ENCODE peak calls at places on chromosomes 2 and 18, in nine cellular contexts. Y is GM12891; P is amniotic stem cell; M is tibial nerve; N is central memory CD4-positive, alpha-beta T cell; W is aorta; A is fibroblast of mammary gland; G is EH; U is A549. R is an unnamed sample.

GRCh38 chr18:32156855-32157254 is 33.0 kb upstream of the MEP1B start:
- DNase-seq in Y (no peak), P (no peak), M (no peak), N (no peak), W (no peak), A (no peak), G (no peak), U (no peak), R (no peak)

GRCh38 chr18:21599585-21600525 is 649 bp downstream of the ESCO1 start:
- DNase-seq in Y (peak; percentile 61), P (no peak), M (no peak), N (no peak), W (no peak), A (no peak), G (peak; percentile 15), U (peak; percentile 21), R (peak; percentile 27)

GRCh38 chr2:74255660-74256228 is 57.3 kb downstream of the MTHFD2 start:
- DNase-seq in Y (no peak), P (no peak), M (no peak), N (no peak), W (no peak), A (no peak), G (no peak), U (no peak), R (no peak)

GRCh38 chr2:240619506-240620148 is 5.7 kb upstream of the GPR35 start:
- DNase-seq in Y (no peak), P (no peak), M (no peak), N (no peak), W (no peak), A (no peak), G (no peak), U (no peak), R (no peak)

GRCh38 chr2:163077241-163077640 is 238.7 kb upstream of the KCNH7 start:
- DNase-seq in Y (no peak), P (no peak), M (no peak), N (no peak), W (no peak), A (no peak), G (no peak), U (no peak), R (no peak)

GRCh38 chr2:4219121-4219520 is 515.7 kb downstream of the DCDC2C start:
- DNase-seq in Y (no peak), P (no peak), M (no peak), N (no peak), W (no peak), A (no peak), G (no peak), U (no peak), R (no peak)

GRCh38 chr2:174836345-174836999 is 72.2 kb upstream of the CHRNA1 start:
- DNase-seq in Y (no peak), P (peak; percentile 71), M (no peak), N (no peak), W (no peak), A (peak; percentile 99), G (peak; percentile 98), U (peak; percentile 11), R (no peak)

GRCh38 chr18:6607348-6607747 is 122.2 kb upstream of the ARHGAP28 start:
- DNase-seq in Y (no peak), P (no peak), M (no peak), N (no peak), W (no peak), A (no peak), G (no peak), U (no peak), R (no peak)

GRCh38 chr2:191927991-191928390 is 81.1 kb upstream of the CAVIN2 start:
- DNase-seq in Y (no peak), P (no peak), M (no peak), N (no peak), W (no peak), A (peak; percentile 65), G (peak; percentile 67), U (no peak), R (no peak)

GRCh38 chr18:77038182-77038581 is 94.4 kb downstream of the MBP start:
- DNase-seq in Y (no peak), P (no peak), M (no peak), N (no peak), W (peak; percentile 16), A (no peak), G (no peak), U (no peak), R (no peak)

GRCh38 chr18:56696966-56697365 is 45.8 kb downstream of the WDR7 start:
- DNase-seq in Y (no peak), P (no peak), M (no peak), N (no peak), W (no peak), A (peak; percentile 72), G (peak; percentile 7), U (peak; percentile 12), R (no peak)

GRCh38 chr2:14535156-14535555 is 97.4 kb upstream of the LRATD1 start:
- DNase-seq in Y (no peak), P (no peak), M (no peak), N (no peak), W (no peak), A (no peak), G (no peak), U (no peak), R (no peak)

GRCh38 chr18:21557607-21558253 is 42.8 kb downstream of the ESCO1 start:
- DNase-seq in Y (no peak), P (no peak), M (no peak), N (no peak), W (no peak), A (peak; percentile 19), G (no peak), U (no peak), R (no peak)

GRCh38 chr2:229920011-229920781 is 1.6 kb downstream of the TRIP12 start:
- DNase-seq in Y (no peak), P (no peak), M (no peak), N (peak; percentile 40), W (no peak), A (peak; percentile 13), G (peak; percentile 26), U (no peak), R (peak; percentile 16)

GRCh38 chr2:118003396-118003824 is 10.5 kb downstream of the CCDC93 start:
- DNase-seq in Y (peak; percentile 25), P (peak; percentile 22), M (no peak), N (peak; percentile 70), W (no peak), A (peak; percentile 87), G (peak; percentile 84), U (peak; percentile 20), R (peak; percentile 77)

GRCh38 chr18:27276479-27276878 is 91.4 kb upstream of the CHST9 start:
- DNase-seq in Y (no peak), P (no peak), M (no peak), N (no peak), W (no peak), A (no peak), G (no peak), U (no peak), R (no peak)

GRCh38 chr2:233929352-233929843 is 12.2 kb downstream of the TRPM8 start:
- DNase-seq in Y (no peak), P (no peak), M (no peak), N (no peak), W (no peak), A (no peak), G (peak; percentile 8), U (peak; percentile 26), R (no peak)

GRCh38 chr2:98170076-98170475 is 83.1 kb downstream of the VWA3B start:
- DNase-seq in Y (no peak), P (no peak), M (no peak), N (no peak), W (no peak), A (peak; percentile 3), G (no peak), U (no peak), R (no peak)

GRCh38 chr2:156456616-156457015 is 20.4 kb downstream of the GPD2 start:
- DNase-seq in Y (no peak), P (no peak), M (no peak), N (no peak), W (no peak), A (peak; percentile 92), G (peak; percentile 24), U (no peak), R (no peak)

GRCh38 chr2:197497301-197497700 is 2.3 kb downstream of the HSPD1 start:
- DNase-seq in Y (no peak), P (no peak), M (no peak), N (no peak), W (no peak), A (no peak), G (no peak), U (no peak), R (no peak)

GRCh38 chr2:65766768-65767267 is 334.4 kb upstream of the SPRED2 start:
- DNase-seq in Y (no peak), P (no peak), M (no peak), N (no peak), W (no peak), A (no peak), G (no peak), U (no peak), R (no peak)

GRCh38 chr2:163736433-163737168 is 793 bp upstream of the FIGN start:
- DNase-seq in Y (peak; percentile 9), P (no peak), M (peak; percentile 15), N (no peak), W (peak; percentile 86), A (peak; percentile 19), G (peak; percentile 32), U (peak; percentile 82), R (no peak)

GRCh38 chr2:241002275-241003046 is 4.0 kb downstream of the SNED1 start:
- DNase-seq in Y (no peak), P (no peak), M (peak; percentile 10), N (no peak), W (peak; percentile 42), A (no peak), G (no peak), U (no peak), R (no peak)

GRCh38 chr2:229794636-229795035 is 80.3 kb upstream of the DNER start:
- DNase-seq in Y (no peak), P (no peak), M (no peak), N (no peak), W (no peak), A (no peak), G (no peak), U (no peak), R (no peak)

GRCh38 chr2:185433824-185434223 is 304.8 kb upstream of the FSIP2 start:
- DNase-seq in Y (no peak), P (peak; percentile 8), M (no peak), N (no peak), W (no peak), A (peak; percentile 5), G (no peak), U (no peak), R (no peak)

GRCh38 chr2:174023591-174024523 is 58.7 kb upstream of the SP3 start:
- DNase-seq in Y (no peak), P (no peak), M (peak; percentile 57), N (no peak), W (no peak), A (peak; percentile 99), G (peak; percentile 89), U (no peak), R (no peak)

GRCh38 chr2:100767224-100767653 is 52.7 kb upstream of the NPAS2 start:
- DNase-seq in Y (no peak), P (peak; percentile 45), M (no peak), N (no peak), W (no peak), A (peak; percentile 81), G (peak; percentile 97), U (no peak), R (no peak)